ENCODE peak calls at places on chromosomes 4 and X, in four cellular contexts. I, L, W and H are unnamed samples.

GRCh38 chr4:8316251-8316771 is 46.8 kb downstream of the HTRA3 start:
- DNase-seq in I (no peak), L (no peak), W (no peak), H (no peak)

GRCh38 chr4:137393043-137393442 is 139.3 kb downstream of the PCDH18 start:
- DNase-seq in I (no peak), L (no peak), W (no peak), H (peak)

GRCh38 chr4:183422962-183423653 is 21.3 kb upstream of the CDKN2AIP start:
- DNase-seq in I (no peak), L (no peak), W (no peak), H (no peak)

GRCh38 chr4:88759039-88759631 is 61.5 kb upstream of the NAP1L5 start:
- DNase-seq in I (no peak), L (no peak), W (peak), H (peak)

GRCh38 chr4:151420408-151420807 is 11.4 kb downstream of the FHIP1A start:
- DNase-seq in I (no peak), L (no peak), W (no peak), H (no peak)

GRCh38 chr4:168755643-168756482 is 254.2 kb downstream of the CBR4 start:
- DNase-seq in I (no peak), L (no peak), W (no peak), H (no peak)

GRCh38 chrX:15579778-15580747 is 20.7 kb downstream of the ACE2 start:
- DNase-seq in I (peak), L (no peak), W (no peak), H (no peak)

GRCh38 chrX:119292445-119292844 is 56.4 kb downstream of the PGRMC1 start:
- DNase-seq in I (no peak), L (no peak), W (no peak), H (no peak)

GRCh38 chr4:128835498-128836222 is 26.2 kb downstream of the JADE1 start:
- DNase-seq in I (no peak), L (no peak), W (no peak), H (no peak)

GRCh38 chr4:70559216-70559830 is 32.7 kb upstream of the AMBN start:
- DNase-seq in I (peak), L (peak), W (peak), H (peak)

GRCh38 chr4:166421556-166422156 is 548.6 kb downstream of the TLL1 start:
- DNase-seq in I (no peak), L (no peak), W (no peak), H (no peak)

GRCh38 chr4:187088070-187088799 is 364.6 kb upstream of the FAT1 start:
- DNase-seq in I (no peak), L (no peak), W (no peak), H (no peak)

GRCh38 chr4:61614256-61614655 is 414.1 kb downstream of the ADGRL3 start:
- DNase-seq in I (no peak), L (no peak), W (no peak), H (no peak)

GRCh38 chrX:37684426-37684825 is 1.2 kb upstream of the XK start:
- DNase-seq in I (no peak), L (no peak), W (no peak), H (no peak)

GRCh38 chrX:24647257-24648058 is at the start of gene PCYT1B:
- DNase-seq in I (peak), L (no peak), W (no peak), H (peak)

GRCh38 chrX:39869846-39870601 is 227.7 kb downstream of the BCOR start:
- DNase-seq in I (peak), L (no peak), W (no peak), H (no peak)

GRCh38 chr4:35975617-35976355 is 268.5 kb downstream of the ARAP2 start:
- DNase-seq in I (no peak), L (no peak), W (no peak), H (no peak)

GRCh38 chrX:54484666-54485065 is 11.4 kb downstream of the FGD1 start:
- DNase-seq in I (no peak), L (no peak), W (no peak), H (peak)

GRCh38 chr4:152735302-152735917 is 44.1 kb downstream of the TIGD4 start:
- DNase-seq in I (peak), L (peak), W (no peak), H (peak)

GRCh38 chrX:133921764-133922389 is 63.5 kb downstream of the GPC3 start:
- DNase-seq in I (peak), L (peak), W (peak), H (peak)

GRCh38 chrX:31060013-31060412 is 11.8 kb downstream of the FTHL17 start:
- DNase-seq in I (no peak), L (no peak), W (no peak), H (no peak)

GRCh38 chr4:80412322-80412721 is 76.8 kb downstream of the CFAP299 start:
- DNase-seq in I (no peak), L (no peak), W (no peak), H (no peak)

GRCh38 chrX:74277846-74278245 is 26.1 kb upstream of the ZCCHC13 start:
- DNase-seq in I (no peak), L (no peak), W (no peak), H (no peak)

GRCh38 chr4:1772869-1773538 is 20.1 kb upstream of the FGFR3 start:
- DNase-seq in I (peak), L (no peak), W (no peak), H (peak)

GRCh38 chrX:29870608-29871007 is 344.8 kb upstream of the MAGEB2 start:
- DNase-seq in I (no peak), L (no peak), W (no peak), H (no peak)

GRCh38 chr4:34850983-34851382 is 1393.3 kb downstream of the ARAP2 start:
- DNase-seq in I (no peak), L (no peak), W (no peak), H (no peak)

GRCh38 chrX:143642426-143642825 is 6.5 kb upstream of the SLITRK4 start:
- DNase-seq in I (no peak), L (no peak), W (no peak), H (no peak)

GRCh38 chr4:81527709-81528108 is 56.0 kb upstream of the RASGEF1B start:
- DNase-seq in I (no peak), L (no peak), W (no peak), H (no peak)

GRCh38 chr4:81528200-81528599 is 56.5 kb upstream of the RASGEF1B start:
- DNase-seq in I (no peak), L (no peak), W (no peak), H (no peak)

GRCh38 chr4:81528979-81529378 is 57.3 kb upstream of the RASGEF1B start:
- DNase-seq in I (no peak), L (no peak), W (no peak), H (no peak)

GRCh38 chr4:81523672-81524436 is 52.1 kb upstream of the RASGEF1B start:
- DNase-seq in I (no peak), L (no peak), W (no peak), H (no peak)

DNA sequence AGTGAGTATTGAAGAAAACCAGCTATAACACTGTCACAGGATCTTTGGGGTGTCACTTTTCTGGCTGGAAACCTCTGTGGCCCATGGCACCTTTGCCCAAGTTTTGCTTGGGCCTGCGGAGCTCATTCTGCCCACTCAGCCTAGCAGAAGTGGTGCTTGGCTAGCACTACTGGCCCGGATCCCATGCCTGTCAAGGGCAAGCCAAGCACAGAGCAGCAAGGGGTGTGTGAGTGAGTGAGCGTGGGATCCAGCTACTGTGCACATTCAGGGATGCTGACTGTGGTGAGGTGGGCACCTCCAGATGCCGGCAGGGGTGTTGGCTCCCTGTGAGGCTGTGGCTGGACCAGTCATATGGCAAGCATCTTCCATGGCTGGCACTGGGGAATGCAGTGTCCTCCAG is 55.4 kb upstream of the RASGEF1B start:
- DNase-seq in I (no peak), L (no peak), W (no peak), H (no peak)
- TF ChIP-seq ELF1 in I (no peak), L (no peak), W (no peak), H (no peak)

GRCh38 chrX:64885850-64886249 is 90.4 kb downstream of the ZC4H2 start:
- DNase-seq in I (peak), L (peak), W (no peak), H (peak)
- TF ChIP-seq ELF1 in I (no peak), L (no peak), W (no peak), H (no peak)

DNA sequence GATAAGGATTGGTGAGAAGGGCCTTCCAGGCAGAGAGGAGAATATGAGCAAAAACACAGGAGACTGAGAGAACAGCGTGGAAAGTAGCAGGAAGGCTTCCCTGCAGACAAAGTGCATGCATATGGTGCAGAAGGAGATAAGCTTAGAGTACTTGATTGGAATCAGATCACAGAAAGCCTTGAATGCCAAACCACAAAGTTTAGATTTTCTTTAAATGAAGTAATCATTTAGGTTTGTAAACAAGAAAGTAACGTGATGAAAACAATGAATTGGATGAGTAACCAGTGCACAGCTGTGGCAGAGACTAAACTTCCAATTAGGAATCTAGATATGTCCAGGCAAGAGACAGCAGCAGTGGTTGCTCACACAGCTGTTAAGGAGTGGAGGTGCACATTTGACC is 83.8 kb upstream of the C1QTNF7 start:
- DNase-seq in I (no peak), L (no peak), W (no peak), H (no peak)
- TF ChIP-seq ELF1 in I (no peak), L (no peak), W (no peak), H (no peak)

DNA sequence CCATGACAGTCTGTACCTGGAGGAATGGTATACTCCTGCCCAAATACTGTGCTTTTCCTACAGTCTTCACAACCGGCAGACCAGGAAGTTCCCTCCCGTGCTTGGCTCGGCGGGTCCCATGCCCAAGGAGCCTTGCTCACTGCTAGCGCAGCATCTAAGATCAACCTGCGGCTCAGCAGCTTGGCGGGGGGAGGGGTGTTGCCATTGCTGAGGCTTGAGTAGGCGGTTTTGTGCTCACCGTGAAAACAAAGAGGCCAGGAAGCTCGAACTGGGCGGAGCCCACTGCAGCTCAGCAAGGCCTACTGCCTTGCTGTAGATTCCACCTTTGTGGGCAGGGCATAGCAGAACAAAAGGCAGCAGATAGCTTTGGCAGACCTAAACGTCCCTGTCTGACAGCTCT is 152.7 kb downstream of the TEX11 start:
- DNase-seq in I (no peak), L (no peak), W (no peak), H (no peak)
- TF ChIP-seq ELF1 in I (no peak), L (no peak), W (no peak), H (no peak)

GRCh38 chrX:154733072-154733425 is 17.8 kb downstream of the GAB3 start:
- DNase-seq in I (no peak), L (no peak), W (no peak), H (no peak)
- TF ChIP-seq ELF1 in I (no peak), L (no peak), W (no peak), H (no peak)

GRCh38 chr4:74278490-74278889 is 29.8 kb upstream of the EPGN start:
- DNase-seq in I (peak), L (no peak), W (no peak), H (no peak)
- TF ChIP-seq ELF1 in I (no peak), L (no peak), W (no peak), H (no peak)

GRCh38 chr4:176084769-176085168 is 19.1 kb downstream of the WDR17 start:
- DNase-seq in I (no peak), L (no peak), W (no peak), H (no peak)

GRCh38 chr4:176090115-176090514 is 24.5 kb downstream of the WDR17 start:
- DNase-seq in I (no peak), L (no peak), W (no peak), H (no peak)
- TF ChIP-seq ELF1 in I (no peak), L (no peak), W (no peak), H (no peak)

GRCh38 chrX:105820247-105820646 is 2.1 kb upstream of the NRK start:
- DNase-seq in I (no peak), L (no peak), W (no peak), H (no peak)
- TF ChIP-seq ELF1 in I (no peak), L (no peak), W (no peak), H (no peak)

GRCh38 chr4:5635826-5636196 is 72.5 kb downstream of the EVC2 start:
- DNase-seq in I (no peak), L (no peak), W (no peak), H (no peak)
- TF ChIP-seq ELF1 in I (no peak), L (no peak), W (no peak), H (no peak)